ENCODE peak calls at places on chromosomes 16 and 17, in nine cellular contexts. I, P, E, F, L, H, B, V and N are unnamed samples.

GRCh38 chr17:29407856-29408255 is 17.7 kb downstream of the TAOK1 start:
- DNase-seq in B (no peak), P (no peak), F (no peak), I (no peak), L (no peak), V (no peak), E (no peak), H (no peak), N (no peak)

GRCh38 chr17:385195-385835 is 32.7 kb upstream of the RPH3AL start:
- DNase-seq in I (peak), V (peak), B (no peak), L (peak), P (peak), E (no peak), H (peak), F (no peak), N (peak)

GRCh38 chr17:49861150-49861884 is 13.4 kb upstream of the TAC4 start:
- DNase-seq in I (peak), E (peak), F (no peak), P (peak), L (peak), B (peak), H (peak), V (peak), N (peak)

GRCh38 chr17:53344778-53345177 is 477.9 kb upstream of the KIF2B start:
- DNase-seq in F (no peak), B (no peak), I (no peak), P (no peak), V (no peak), E (no peak), L (no peak), H (no peak), N (no peak)

GRCh38 chr16:15552507-15552906 is 90.4 kb downstream of the MARF1 start:
- DNase-seq in I (no peak), E (no peak), H (no peak), V (no peak), L (no peak), B (no peak), P (no peak), F (no peak), N (no peak)

GRCh38 chr17:44599298-44600175 is 42.3 kb downstream of the FZD2 start:
- DNase-seq in H (no peak), B (no peak), L (peak), V (no peak), E (peak), P (peak), I (peak), F (no peak), N (no peak)

GRCh38 chr16:8594149-8594666 is 3.9 kb upstream of the TMEM114 start:
- DNase-seq in L (no peak), P (no peak), B (no peak), H (no peak), F (no peak), E (no peak), V (no peak), I (no peak), N (no peak)

GRCh38 chr17:50135316-50136095 is 5.5 kb upstream of the SAMD14 start:
- DNase-seq in P (no peak), V (no peak), H (no peak), E (no peak), B (no peak), L (no peak), F (no peak), I (no peak), N (no peak)

GRCh38 chr16:72722552-72722951 is 325.4 kb downstream of the ZFHX3 start:
- DNase-seq in P (no peak), F (peak), E (no peak), L (peak), I (no peak), H (no peak), B (no peak), V (no peak), N (no peak)

GRCh38 chr17:81267390-81268067 is 27.6 kb downstream of the SLC38A10 start:
- DNase-seq in E (no peak), V (no peak), H (no peak), P (no peak), F (no peak), I (no peak), L (no peak), B (no peak), N (no peak)

GRCh38 chr16:375212-375611 is 4.9 kb upstream of the MRPL28 start:
- DNase-seq in B (no peak), V (no peak), F (no peak), I (no peak), P (no peak), E (no peak), H (no peak), L (no peak), N (no peak)

GRCh38 chr17:77286641-77287431 is 146.1 kb downstream of the SEC14L1 start:
- DNase-seq in E (peak), P (peak), L (no peak), I (peak), F (no peak), B (no peak), V (peak), H (no peak), N (peak)

GRCh38 chr17:69810326-69811035 is 264.5 kb upstream of the KCNJ16 start:
- DNase-seq in L (no peak), F (no peak), H (no peak), P (no peak), I (no peak), B (no peak), V (no peak), E (no peak), N (no peak)

GRCh38 chr17:37261286-37261685 is 114.5 kb upstream of the C17orf78 start:
- DNase-seq in I (no peak), H (no peak), F (no peak), V (no peak), L (no peak), B (no peak), P (peak), E (no peak), N (no peak)

GRCh38 chr17:57819273-57819672 is 30.6 kb downstream of the MRPS23 start:
- DNase-seq in L (no peak), E (no peak), I (no peak), V (no peak), F (peak), H (no peak), P (no peak), B (no peak), N (no peak)

GRCh38 chr16:46859719-46860152 is 24.4 kb upstream of the GPT2 start:
- DNase-seq in L (peak), E (peak), P (peak), H (no peak), I (no peak), V (peak), B (no peak), F (no peak), N (no peak)

GRCh38 chr17:50151937-50152547 is 1.6 kb upstream of the PPP1R9B start:
- DNase-seq in I (peak), P (peak), L (peak), E (peak), F (peak), V (peak), B (no peak), H (peak), N (peak)

GRCh38 chr16:47424846-47425245 is 36.0 kb downstream of the ITFG1 start:
- DNase-seq in P (no peak), L (peak), V (no peak), F (no peak), I (no peak), B (no peak), H (no peak), E (no peak), N (no peak)

GRCh38 chr17:7587420-7587786 is 2.5 kb downstream of the SOX15 start:
- DNase-seq in I (no peak), F (no peak), B (no peak), P (peak), V (no peak), H (no peak), L (no peak), E (peak), N (no peak)

GRCh38 chr17:50149425-50150353 is 788 bp downstream of the PPP1R9B start:
- DNase-seq in V (peak), L (peak), E (no peak), F (peak), H (peak), B (no peak), P (no peak), I (no peak), N (peak)